ENCODE peak calls at places on chromosomes 11 and 22, in five cellular contexts. W, I, U, T and A are unnamed samples.

GRCh38 chr11:26143553-26144308 is 188.2 kb upstream of the ANO3 start:
- DNase-seq in W (no peak), I (no peak), U (peak; percentile 6), T (no peak), A (no peak)

GRCh38 chr11:102268083-102268984 is 49.0 kb upstream of the BIRC3 start:
- DNase-seq in W (peak; percentile 73), I (peak; percentile 17), U (peak; percentile 71), T (peak; percentile 96), A (peak; percentile 77)

GRCh38 chr22:29700206-29700948 is 19.4 kb upstream of the CABP7 start:
- DNase-seq in W (peak; percentile 28), I (no peak), U (peak; percentile 65), T (no peak), A (peak; percentile 52)

GRCh38 chr22:36860438-36860820 is 377 bp upstream of the NCF4 start:
- DNase-seq in W (no peak), I (no peak), U (no peak), T (no peak), A (no peak)

GRCh38 chr11:9226514-9226913 is 38.6 kb downstream of the DENND5A start:
- DNase-seq in W (no peak), I (no peak), U (no peak), T (no peak), A (no peak)

GRCh38 chr22:40509401-40510134 is 127.0 kb downstream of the MRTFA start:
- DNase-seq in W (peak; percentile 86), I (no peak), U (peak; percentile 94), T (peak; percentile 87), A (no peak)

GRCh38 chr11:79174045-79175008 is 266.5 kb downstream of the TENM4 start:
- DNase-seq in W (no peak), I (no peak), U (peak; percentile 53), T (no peak), A (no peak)

GRCh38 chr11:118792642-118793124 is 1.7 kb upstream of the DDX6 start:
- DNase-seq in W (peak; percentile 86), I (peak; percentile 91), U (peak; percentile 93), T (no peak), A (peak; percentile 96)

GRCh38 chr11:18958221-18958910 is 19.2 kb upstream of the MRGPRX1 start:
- DNase-seq in W (no peak), I (no peak), U (no peak), T (peak; percentile 79), A (no peak)

GRCh38 chr11:75025561-75025960 is 36.8 kb downstream of the NEU3 start:
- DNase-seq in W (no peak), I (no peak), U (no peak), T (no peak), A (no peak)

GRCh38 chr22:29011200-29011867 is 50.3 kb downstream of the C22orf31 start:
- DNase-seq in W (no peak), I (no peak), U (no peak), T (no peak), A (no peak)

GRCh38 chr11:3709977-3710376 is 38.8 kb upstream of the CHRNA10 start:
- DNase-seq in W (peak; percentile 43), I (no peak), U (peak; percentile 55), T (no peak), A (no peak)

GRCh38 chr11:69371731-69372588 is 78.0 kb downstream of the MYEOV start:
- DNase-seq in W (no peak), I (no peak), U (no peak), T (no peak), A (no peak)

GRCh38 chr11:10693509-10694071 is at the start of gene IRAG1:
- DNase-seq in W (peak; percentile 77), I (no peak), U (peak; percentile 72), T (no peak), A (no peak)

GRCh38 chr11:75468534-75469340 is 35.7 kb upstream of the KLHL35 start:
- DNase-seq in W (peak; percentile 41), I (no peak), U (peak; percentile 76), T (no peak), A (no peak)

GRCh38 chr11:130527648-130528300 is 79.3 kb downstream of the ADAMTS15 start:
- DNase-seq in W (no peak), I (no peak), U (peak; percentile 86), T (peak; percentile 70), A (no peak)

GRCh38 chr11:61507962-61508824 is at the start of gene LRRC10B:
- DNase-seq in W (peak; percentile 49), I (no peak), U (no peak), T (peak; percentile 46), A (peak; percentile 95)

GRCh38 chr22:44154431-44154942 is 26.2 kb upstream of the PARVG start:
- DNase-seq in W (no peak), I (peak; percentile 12), U (peak; percentile 92), T (no peak), A (no peak)

GRCh38 chr22:40107756-40108437 is 69.8 kb upstream of the TNRC6B start:
- DNase-seq in W (peak; percentile 90), I (no peak), U (no peak), T (no peak), A (no peak)

GRCh38 chr11:111465400-111465799 is 46.8 kb downstream of the BTG4 start:
- DNase-seq in W (peak; percentile 73), I (no peak), U (peak; percentile 60), T (peak; percentile 52), A (no peak)

GRCh38 chr11:33864479-33864878 is 27.4 kb downstream of the LMO2 start:
- DNase-seq in W (no peak), I (no peak), U (no peak), T (no peak), A (no peak)

GRCh38 chr11:33867566-33867965 is 24.3 kb downstream of the LMO2 start:
- DNase-seq in W (no peak), I (no peak), U (no peak), T (no peak), A (no peak)

GRCh38 chr11:33867996-33868645 is 23.8 kb downstream of the LMO2 start:
- DNase-seq in W (no peak), I (no peak), U (no peak), T (no peak), A (peak; percentile 63)

GRCh38 chr11:33869511-33870422 is 22.1 kb downstream of the LMO2 start:
- DNase-seq in W (peak; percentile 67), I (no peak), U (peak; percentile 25), T (no peak), A (peak; percentile 88)

DNA sequence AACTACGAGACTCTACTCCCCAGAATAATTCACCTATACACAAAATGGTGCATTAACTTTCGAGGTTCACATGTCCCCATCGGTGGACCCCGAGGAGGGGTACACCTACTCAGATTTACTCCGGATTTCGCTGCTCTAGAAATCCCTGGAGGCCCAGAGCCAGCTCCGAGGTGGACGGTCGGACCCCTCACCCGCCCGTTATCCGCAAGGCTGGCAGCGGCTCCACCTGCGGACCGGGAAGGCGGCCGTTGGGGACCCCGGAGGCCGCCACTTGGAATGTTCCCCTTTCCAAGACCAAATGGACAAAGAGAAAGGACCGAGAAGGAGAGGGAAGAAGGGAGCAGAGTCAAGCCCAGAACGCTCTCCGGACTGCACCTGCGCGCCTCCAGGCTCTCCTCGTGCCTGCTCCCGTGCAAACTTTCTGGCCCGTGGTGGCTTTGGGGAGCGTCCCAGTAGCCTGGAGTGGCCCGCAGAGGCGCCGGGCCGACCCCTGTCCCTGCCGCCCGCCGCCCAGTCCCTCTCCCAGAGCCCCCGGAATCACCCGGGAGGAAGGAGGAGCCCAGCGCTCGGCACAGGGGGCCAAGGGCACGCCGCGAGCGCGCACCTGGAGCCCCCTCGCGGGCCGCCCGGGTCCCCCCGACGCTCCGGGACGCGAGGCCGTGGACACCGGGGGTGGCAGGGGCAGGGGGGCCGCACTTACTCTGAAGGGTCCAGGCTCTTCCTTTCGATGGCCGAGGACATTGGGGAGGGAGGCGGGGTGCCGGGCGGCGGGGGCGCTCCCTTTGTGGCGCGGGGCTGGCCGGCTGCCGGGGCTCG is 23.0 kb downstream of the LMO2 start:
- DNase-seq in W (peak; percentile 8), I (no peak), U (no peak), T (no peak), A (peak; percentile 50)
- TF ChIP-seq EZH2 in W (peak; percentile 77), I (no peak), U (peak; percentile 95), T (no peak), A (no peak)

GRCh38 chr11:105577645-105578044 is 32.2 kb upstream of the GRIA4 start:
- DNase-seq in W (no peak), I (no peak), U (peak; percentile 2), T (no peak), A (peak; percentile 6)

GRCh38 chr11:105582497-105582896 is 27.4 kb upstream of the GRIA4 start:
- DNase-seq in W (peak; percentile 8), I (no peak), U (peak; percentile 2), T (no peak), A (no peak)

DNA sequence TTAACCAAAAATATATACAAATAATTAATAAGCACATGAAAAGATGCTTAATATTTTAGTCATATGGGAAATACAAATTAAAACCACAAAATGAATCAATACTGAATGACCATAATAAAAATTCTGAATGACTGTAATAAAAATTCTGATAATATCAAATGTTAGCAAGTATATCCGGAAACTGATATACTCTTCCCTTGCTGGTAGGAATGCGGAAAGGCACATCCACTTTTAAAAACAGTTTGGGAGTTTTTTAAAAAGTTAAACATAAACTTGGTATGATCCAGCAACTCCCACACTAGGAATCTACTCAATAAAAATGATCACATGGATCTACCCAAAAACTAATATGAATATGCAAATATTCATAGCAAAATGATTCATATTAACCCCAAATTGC is 30.8 kb upstream of the GRIA4 start:
- DNase-seq in W (no peak), I (no peak), U (no peak), T (no peak), A (no peak)
- TF ChIP-seq EZH2 in W (no peak), I (no peak), U (no peak), T (no peak), A (no peak)

DNA sequence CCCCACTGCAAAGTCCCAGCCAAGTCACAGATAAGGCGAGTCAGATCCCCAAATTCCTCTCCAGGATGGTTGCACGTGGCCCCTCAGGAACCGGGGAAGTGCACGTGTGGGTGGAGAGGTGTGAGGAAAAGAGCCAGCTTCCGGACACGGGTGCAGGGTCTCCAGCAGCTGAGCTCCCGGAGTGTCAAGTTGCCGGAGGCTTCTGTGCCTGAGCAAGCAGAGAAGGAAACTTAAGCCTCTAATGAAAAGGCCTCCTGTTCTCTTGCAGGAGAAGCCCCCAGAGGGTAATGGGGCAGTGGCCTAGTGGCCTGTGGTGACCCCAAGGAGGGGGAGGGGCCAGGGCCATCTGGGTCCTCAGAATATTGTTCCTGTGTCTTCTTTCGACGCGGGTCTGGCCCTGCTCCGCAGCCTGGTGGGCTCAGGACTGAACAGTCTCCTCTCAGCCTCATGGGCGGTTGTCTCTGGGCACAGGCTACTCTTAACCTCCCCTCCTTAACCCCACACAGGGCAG is 147.9 kb downstream of the FEZ1 start:
- DNase-seq in W (no peak), I (no peak), U (no peak), T (no peak), A (no peak)
- TF ChIP-seq EZH2 in W (no peak), I (no peak), U (no peak), T (no peak), A (no peak)

DNA sequence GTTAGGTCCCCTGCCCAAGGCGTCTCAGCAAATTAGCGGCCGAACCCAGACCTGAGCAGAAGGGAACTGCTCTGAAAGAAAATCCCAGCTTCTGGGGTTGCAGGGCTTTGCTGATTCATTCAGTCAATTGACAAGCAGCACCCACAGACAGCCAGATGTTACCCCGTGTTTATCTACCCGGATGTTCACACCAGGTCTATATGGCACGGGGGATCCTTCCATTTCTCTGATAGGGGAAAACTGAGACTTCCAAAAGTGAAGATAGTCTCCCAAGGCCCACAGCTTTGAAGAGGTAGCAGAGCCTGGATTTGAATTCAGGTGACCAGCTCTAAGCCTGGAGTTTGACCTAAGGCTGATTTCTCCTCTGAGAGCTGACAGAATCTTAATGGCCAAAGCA is 14.0 kb upstream of the OAF start:
- DNase-seq in W (no peak), I (no peak), U (no peak), T (no peak), A (no peak)
- TF ChIP-seq EZH2 in W (no peak), I (no peak), U (no peak), T (no peak), A (no peak)